ENCODE peak calls at places on chromosome 1, in five cellular contexts. M, F, Z, G and S are unnamed samples.

GRCh38 chr1:42146916-42147320 is 6.3 kb upstream of the GUCA2B start:
- DNase-seq in F (peak), Z (peak), G (peak), M (peak), S (peak)

GRCh38 chr1:87109012-87109411 is 194.6 kb downstream of the HS2ST1 start:
- DNase-seq in F (no peak), Z (no peak), G (no peak), M (peak), S (peak)

GRCh38 chr1:222757673-222758268 is 20.8 kb downstream of the FAM177B start:
- DNase-seq in G (no peak), Z (no peak), F (no peak), M (no peak), S (no peak)

GRCh38 chr1:31111290-31111951 is 45.9 kb upstream of the PUM1 start:
- DNase-seq in F (peak), M (peak), G (no peak), Z (peak), S (peak)

GRCh38 chr1:198220428-198220827 is 63.6 kb downstream of the NEK7 start:
- DNase-seq in M (peak), G (peak), F (peak), Z (peak), S (peak)

GRCh38 chr1:207919523-207920210 is 8.7 kb upstream of the CD34 start:
- DNase-seq in G (peak), Z (no peak), F (no peak), M (no peak), S (no peak)

GRCh38 chr1:119005870-119006405 is 17.8 kb upstream of the TBX15 start:
- DNase-seq in Z (no peak), G (no peak), F (no peak), M (no peak), S (no peak)

GRCh38 chr1:223710179-223711133 is 1.9 kb upstream of the CAPN2 start:
- DNase-seq in M (no peak), F (no peak), G (no peak), Z (no peak), S (no peak)

GRCh38 chr1:204128464-204128963 is 23.3 kb downstream of the ETNK2 start:
- DNase-seq in F (no peak), G (no peak), Z (no peak), M (peak), S (no peak)

GRCh38 chr1:21913763-21914162 is 23.3 kb downstream of the HSPG2 start:
- DNase-seq in G (peak), F (no peak), Z (no peak), M (no peak), S (no peak)

GRCh38 chr1:83555871-83556270 is 443.1 kb downstream of the TTLL7 start:
- DNase-seq in G (no peak), Z (no peak), M (no peak), F (no peak), S (no peak)

GRCh38 chr1:83559090-83559489 is 439.8 kb downstream of the TTLL7 start:
- DNase-seq in Z (no peak), F (no peak), M (no peak), G (no peak), S (no peak)

GRCh38 chr1:83554174-83554573 is 444.8 kb downstream of the TTLL7 start:
- DNase-seq in G (no peak), F (no peak), Z (no peak), M (no peak), S (no peak)

DNA sequence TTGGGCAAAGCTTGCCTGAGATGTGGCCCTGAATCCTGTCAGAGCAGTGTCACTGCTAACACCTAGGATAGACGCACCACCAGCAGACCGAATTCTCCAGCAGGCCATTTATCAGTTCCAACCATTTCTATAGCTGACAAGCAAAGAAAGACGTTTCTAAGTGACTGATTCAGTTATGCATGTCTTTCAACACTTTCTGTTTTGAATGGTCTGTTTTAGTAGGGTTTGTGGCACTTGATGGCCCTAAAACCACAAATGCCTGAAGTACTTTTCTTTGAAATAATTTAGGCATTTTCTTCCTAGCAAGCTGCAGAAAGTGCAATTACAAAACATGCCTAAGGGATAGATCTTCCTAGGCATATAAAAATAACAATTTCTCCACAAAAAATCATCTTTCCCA is 439.4 kb downstream of the TTLL7 start:
- DNase-seq in F (no peak), Z (no peak), G (no peak), M (no peak), S (no peak)
- TF ChIP-seq EZH2 in F (no peak), Z (no peak), G (no peak), M (no peak), S (no peak)

GRCh38 chr1:190444464-190444863 is 33.2 kb downstream of the BRINP3 start:
- DNase-seq in Z (no peak), F (no peak), G (no peak), M (no peak), S (no peak)

GRCh38 chr1:190436615-190437014 is 41.0 kb downstream of the BRINP3 start:
- DNase-seq in G (peak), M (peak), Z (no peak), F (peak), S (peak)

GRCh38 chr1:190439447-190439846 is 38.2 kb downstream of the BRINP3 start:
- DNase-seq in Z (no peak), F (no peak), M (no peak), G (no peak), S (no peak)
- H3K27ac ChIP-seq in Z (no peak), F (no peak), M (no peak), G (no peak), S (no peak)

DNA sequence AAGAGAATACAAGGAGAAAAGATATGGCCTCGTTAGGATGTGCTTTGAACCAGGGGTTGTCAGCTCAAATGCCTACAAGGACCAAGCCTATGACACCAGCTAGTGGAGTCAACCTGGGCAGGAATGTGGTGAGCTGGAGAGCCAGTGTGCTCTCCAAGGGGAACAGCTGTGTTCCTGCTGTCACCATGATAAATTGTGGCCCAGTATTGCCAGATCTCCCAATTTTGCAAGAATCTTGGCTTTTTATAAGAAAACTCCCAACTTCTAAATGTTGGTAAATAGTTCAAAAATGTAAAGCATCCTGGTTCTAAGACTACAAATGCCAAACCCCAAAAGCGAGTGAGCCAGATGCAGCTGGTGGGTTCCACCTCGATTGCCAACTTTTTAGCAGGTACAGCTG is 391.1 kb downstream of the PLPP3 start:
- DNase-seq in Z (no peak), G (no peak), F (no peak), M (no peak), S (no peak)
- TF ChIP-seq EZH2 in Z (no peak), G (no peak), F (no peak), M (no peak), S (no peak)

DNA sequence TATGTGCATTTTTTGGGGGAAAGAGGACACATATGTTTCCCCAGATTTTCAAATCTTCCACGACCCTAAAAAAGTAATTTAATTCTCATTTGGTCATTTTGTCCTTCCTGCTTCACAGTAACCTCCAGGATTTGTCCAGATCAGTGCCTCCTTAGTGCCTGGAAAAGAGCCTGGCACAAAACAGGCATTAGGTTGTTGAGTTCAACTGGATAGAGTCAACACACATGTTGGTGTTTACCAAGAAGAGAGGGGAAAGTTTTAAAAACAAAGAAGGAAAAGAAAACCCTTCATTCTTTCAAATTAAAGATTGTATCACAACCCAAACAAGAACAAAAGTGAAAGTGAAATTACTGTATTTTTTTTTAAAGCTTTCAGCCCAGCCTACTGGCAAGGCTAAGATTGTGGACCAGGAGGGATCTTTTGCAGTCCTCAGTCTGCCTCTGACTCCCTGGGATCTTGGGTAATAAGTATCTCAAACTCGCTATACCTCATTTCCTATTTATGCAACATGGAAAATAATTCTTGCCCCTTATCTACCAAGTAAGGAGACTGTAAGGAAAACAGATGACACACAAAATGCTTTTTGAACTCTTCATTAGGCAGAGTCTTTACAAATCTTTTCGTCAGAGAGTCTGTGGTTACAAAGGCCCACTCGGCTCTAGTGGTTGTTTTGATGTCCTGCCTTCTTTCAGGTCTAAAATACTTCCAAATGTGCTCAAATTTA is 57.8 kb downstream of the ZNF281 start:
- DNase-seq in F (peak), G (peak), M (no peak), Z (no peak), S (peak)
- H3K27ac ChIP-seq in F (no peak), G (no peak), M (no peak), Z (peak), S (peak)